ENCODE peak calls at places on chromosomes 13 and 19, in five cellular contexts. A, I, C, B and Q are unnamed samples.

GRCh38 chr19:33245948-33246728 is 20.5 kb upstream of the SLC7A10 start:
- DNase-seq in A (no peak), I (no peak), C (no peak), B (no peak), Q (no peak)

GRCh38 chr13:63455938-63456337 is 2040.3 kb upstream of the PCDH20 start:
- DNase-seq in A (no peak), I (no peak), C (no peak), B (no peak), Q (no peak)

GRCh38 chr19:47100290-47100689 is 13.3 kb downstream of the ZC3H4 start:
- DNase-seq in A (no peak), I (no peak), C (no peak), B (no peak), Q (no peak)

GRCh38 chr19:14480695-14481069 is 5.5 kb upstream of the PTGER1 start:
- DNase-seq in A (no peak), I (no peak), C (no peak), B (no peak), Q (no peak)

GRCh38 chr13:61316647-61317046 is 99.0 kb downstream of the PCDH20 start:
- DNase-seq in A (no peak), I (no peak), C (no peak), B (no peak), Q (no peak)

GRCh38 chr13:54091884-54092283 is 1063.3 kb downstream of the OLFM4 start:
- DNase-seq in A (no peak), I (no peak), C (no peak), B (no peak), Q (no peak)

GRCh38 chr13:53266757-53267156 is 238.1 kb downstream of the OLFM4 start:
- DNase-seq in A (no peak), I (no peak), C (no peak), B (no peak), Q (no peak)

GRCh38 chr19:35260694-35261304 is 8.0 kb upstream of the USF2 start:
- DNase-seq in A (no peak), I (no peak), C (no peak), B (no peak), Q (no peak)

GRCh38 chr19:46607441-46607841 is 6.3 kb downstream of the CALM3 start:
- DNase-seq in A (no peak), I (no peak), C (no peak), B (no peak), Q (no peak)

GRCh38 chr13:114080739-114081561 is 51.5 kb downstream of the RASA3 start:
- DNase-seq in A (no peak), I (no peak), C (no peak), B (no peak), Q (no peak)

GRCh38 chr19:33498391-33499000 is 23.1 kb downstream of the PEPD start:
- DNase-seq in A (no peak), I (no peak), C (no peak), B (no peak), Q (no peak)

GRCh38 chr19:55461974-55462628 is 659 bp upstream of the ISOC2 start:
- DNase-seq in A (no peak), I (no peak), C (no peak), B (no peak), Q (no peak)

GRCh38 chr13:49922301-49922700 is 13.8 kb downstream of the SPRYD7 start:
- DNase-seq in A (no peak), I (no peak), C (no peak), B (no peak), Q (no peak)

GRCh38 chr13:73040968-73041580 is 17.7 kb upstream of the KLF5 start:
- DNase-seq in A (no peak), I (no peak), C (no peak), B (no peak), Q (no peak)

GRCh38 chr13:26919311-26919710 is 158.7 kb upstream of the GPR12 start:
- DNase-seq in A (no peak), I (no peak), C (no peak), B (no peak), Q (peak; percentile 46)

GRCh38 chr13:32125221-32125621 is 93.6 kb downstream of the FRY start:
- DNase-seq in A (peak; percentile 13), I (peak; percentile 28), C (no peak), B (no peak), Q (peak; percentile 34)

GRCh38 chr19:2186071-2186846 is 22.5 kb downstream of the DOT1L start:
- DNase-seq in A (peak; percentile 78), I (peak; percentile 89), C (peak; percentile 62), B (no peak), Q (peak; percentile 92)

GRCh38 chr19:6678690-6679109 is 8.7 kb upstream of the TNFSF14 start:
- DNase-seq in A (no peak), I (no peak), C (no peak), B (no peak), Q (no peak)

GRCh38 chr13:43153436-43154082 is 130.2 kb downstream of the DNAJC15 start:
- DNase-seq in A (no peak), I (no peak), C (no peak), B (no peak), Q (no peak)

DNA sequence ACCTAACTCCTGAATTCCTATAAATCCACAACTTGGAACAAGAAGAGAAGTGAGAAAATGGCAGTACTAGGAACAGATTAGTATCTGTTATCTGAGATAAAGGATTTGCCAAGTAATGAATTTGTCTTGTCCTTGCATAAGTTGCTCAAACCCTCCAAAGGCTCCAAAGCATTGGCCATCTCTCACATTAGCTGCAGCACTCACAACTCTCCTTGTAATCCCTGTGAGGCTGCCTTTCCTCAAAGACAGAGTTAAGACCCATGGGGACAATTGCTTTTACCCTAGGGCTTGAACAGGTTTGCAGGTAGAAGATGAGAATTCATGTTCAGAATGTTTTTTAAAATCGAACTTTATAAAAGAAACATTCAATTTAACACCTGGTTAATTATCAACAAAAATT is 1702.2 kb downstream of the EFNB2 start:
- DNase-seq in A (no peak), I (no peak), C (no peak), B (no peak), Q (no peak)
- H3K27me3 ChIP-seq in A (no peaks in the 10 kb centered on the region), I (no peaks in the 10 kb centered on the region), C (no peaks in the 10 kb centered on the region), B (no peaks in the 10 kb centered on the region), Q (no peaks in the 10 kb centered on the region)

GRCh38 chr19:45158503-45159026 is 2.2 kb downstream of the NKPD1 start:
- DNase-seq in A (no peak), I (no peak), C (no peak), B (no peak), Q (no peak)

GRCh38 chr19:45154064-45154827 is 6.5 kb downstream of the NKPD1 start:
- DNase-seq in A (no peak), I (no peak), C (no peak), B (no peak), Q (peak; percentile 93)

GRCh38 chr19:45156231-45156630 is 4.6 kb downstream of the NKPD1 start:
- DNase-seq in A (no peak), I (no peak), C (no peak), B (no peak), Q (no peak)

GRCh38 chr19:45159204-45159970 is 1.4 kb downstream of the NKPD1 start:
- DNase-seq in A (no peak), I (no peak), C (no peak), B (no peak), Q (no peak)

DNA sequence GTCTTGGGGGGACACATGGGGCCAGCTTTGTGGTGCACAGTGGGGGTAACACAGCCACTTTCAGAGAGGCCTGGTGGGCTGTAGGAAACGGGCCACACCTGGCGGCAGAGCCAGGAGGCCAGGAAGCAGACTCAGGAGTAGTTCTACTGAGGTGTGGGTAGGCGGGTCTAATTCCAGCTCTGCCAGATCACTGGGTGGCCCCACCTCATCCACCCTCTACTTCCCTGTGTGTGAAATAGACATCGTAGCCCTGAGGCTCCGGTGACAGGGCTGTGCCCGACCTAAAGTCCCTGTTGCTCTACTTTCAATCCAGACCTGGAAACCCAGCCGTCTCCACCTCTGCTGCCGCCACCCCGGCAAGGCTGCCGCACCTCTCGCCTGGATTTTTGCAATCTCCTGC is 4.0 kb downstream of the NKPD1 start:
- DNase-seq in A (no peak), I (no peak), C (no peak), B (no peak), Q (no peak)
- H3K4me3 ChIP-seq in A (no peak overlapping the region), I (no peak overlapping the region), C (no peak overlapping the region), B (no peak overlapping the region), Q (no peak overlapping the region)

DNA sequence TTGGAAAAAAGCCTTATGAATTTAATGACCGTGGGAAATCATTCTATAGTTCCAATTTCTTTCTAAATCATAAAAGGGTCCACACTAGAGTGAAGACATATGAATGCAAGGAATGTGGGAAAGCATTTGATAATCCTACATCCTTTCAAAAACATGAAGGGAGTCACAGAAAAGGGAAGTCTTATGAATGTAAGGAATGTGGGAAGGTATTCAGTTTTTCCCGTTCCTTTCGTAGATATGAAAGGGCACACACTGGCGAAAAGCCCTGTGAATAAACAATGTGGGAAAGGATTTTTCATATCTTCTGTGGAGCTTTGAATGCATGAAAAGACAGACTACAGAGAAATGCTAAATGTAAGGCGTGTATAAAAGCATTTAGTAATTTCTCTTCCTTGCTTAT is 27.0 kb downstream of the ZNF20 start:
- DNase-seq in A (no peak), I (no peak), C (no peak), B (no peak), Q (no peak)
- H3K9me3 ChIP-seq in A (peaks cover 25% of the 10 kb centered on the region), I (peaks cover 22% of the 10 kb centered on the region), C (peaks cover 25% of the 10 kb centered on the region), B (no peaks in the 10 kb centered on the region), Q (peaks cover 36% of the 10 kb centered on the region)

GRCh38 chr19:30648321-30648720 is 276.1 kb downstream of the ZNF536 start:
- DNase-seq in A (no peak), I (no peak), C (no peak), B (no peak), Q (no peak)

GRCh38 chr19:30649149-30649548 is 277.0 kb downstream of the ZNF536 start:
- DNase-seq in A (no peak), I (no peak), C (no peak), B (no peak), Q (no peak)

GRCh38 chr19:30651691-30652090 is 279.5 kb downstream of the ZNF536 start:
- DNase-seq in A (no peak), I (no peak), C (no peak), B (no peak), Q (no peak)

GRCh38 chr19:30649934-30650614 is 277.9 kb downstream of the ZNF536 start:
- DNase-seq in A (peak; percentile 40), I (peak; percentile 33), C (no peak), B (no peak), Q (peak; percentile 24)

DNA sequence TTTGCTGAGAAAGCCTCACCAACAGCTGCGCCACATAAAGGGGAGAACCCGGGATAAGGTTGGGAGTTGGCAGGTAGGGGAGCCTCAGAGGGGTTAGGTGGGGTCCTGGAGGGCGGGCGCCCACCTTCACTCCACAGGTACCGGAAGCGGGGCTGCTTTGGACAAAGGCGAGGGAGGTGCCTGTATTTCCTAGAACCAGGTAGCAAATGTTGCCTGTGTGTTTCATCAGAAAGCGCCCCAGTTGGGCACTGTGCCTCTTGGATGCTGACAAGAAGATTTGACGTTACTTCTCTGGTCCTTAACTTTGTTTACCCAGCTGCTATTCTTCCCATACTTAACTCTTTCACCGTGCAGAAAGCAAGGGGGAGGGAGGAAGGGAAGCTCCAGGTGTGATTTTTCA is 278.9 kb downstream of the ZNF536 start:
- DNase-seq in A (no peak), I (no peak), C (no peak), B (no peak), Q (no peak)
- H3K27me3 ChIP-seq in A (peaks cover 7% of the 10 kb centered on the region), I (peaks cover 91% of the 10 kb centered on the region), C (no peaks in the 10 kb centered on the region), B (no peaks in the 10 kb centered on the region), Q (peaks cover 25% of the 10 kb centered on the region)

GRCh38 chr19:39415111-39416046 is 2.9 kb downstream of the PLEKHG2 start:
- DNase-seq in A (no peak), I (no peak), C (no peak), B (no peak), Q (no peak)
- H3K4me3 ChIP-seq in A (peak overlapping the region; percentile 68), I (peak overlapping the region; percentile 86), C (peak overlapping the region; percentile 94), B (no peak overlapping the region), Q (no peak overlapping the region)

GRCh38 chr19:58059003-58059671 is at the start of gene ZNF135:
- DNase-seq in A (peak; percentile 74), I (peak; percentile 92), C (peak; percentile 52), B (peak; percentile 6), Q (peak; percentile 19)
- H3K9me3 ChIP-seq in A (peaks cover 8% of the 10 kb centered on the region), I (peaks cover 18% of the 10 kb centered on the region), C (peaks cover 9% of the 10 kb centered on the region), B (peaks cover 13% of the 10 kb centered on the region), Q (peaks cover 16% of the 10 kb centered on the region)